ENCODE peak calls at places on chromosome 21, in seven cellular contexts. X is cardiac muscle cell, P is PC-9, I is SK-N-SH, H is IMR-90, Y is K562, E is GM23248. F is an unnamed sample. For H3K27me3 and H3K4me1, the result is how much of the 10 kb centered on the place peaks cover.

GRCh38 chr21:28333455-28334108 is 659.1 kb downstream of the LTN1 start:
- DNase-seq in I (no peak), E (peak), P (no peak), H (peak), X (no peak), Y (no peak), F (no peak)

GRCh38 chr21:16079830-16080229 is 350.0 kb downstream of the USP25 start:
- DNase-seq in Y (no peak), I (no peak), P (no peak), H (peak), X (no peak), E (peak), F (no peak)

GRCh38 chr21:43809346-43809799 is 20.0 kb downstream of the RRP1 start:
- DNase-seq in H (no peak), I (no peak), Y (no peak), X (no peak), P (no peak), E (no peak), F (no peak)

GRCh38 chr21:37248298-37248697 is 18.8 kb downstream of the VPS26C start:
- DNase-seq in I (no peak), E (no peak), P (no peak), H (no peak), Y (no peak), X (no peak), F (no peak)

GRCh38 chr21:33640697-33641338 is 723 bp downstream of the CRYZL1 start:
- DNase-seq in Y (peak), H (peak), P (no peak), E (peak), I (peak), X (peak), F (no peak)

GRCh38 chr21:42941696-42942085 is 16.3 kb upstream of the ERVH48-1 start:
- DNase-seq in X (no peak), H (no peak), E (no peak), I (no peak), P (no peak), Y (no peak), F (no peak)

GRCh38 chr21:25456672-25457071 is 150.6 kb downstream of the MRPL39 start:
- DNase-seq in Y (no peak), P (no peak), H (peak), I (no peak), E (no peak), X (no peak), F (no peak)

GRCh38 chr21:37243961-37244360 is 23.2 kb downstream of the VPS26C start:
- DNase-seq in P (no peak), X (no peak), Y (no peak), E (no peak), I (no peak), H (no peak), F (no peak)

GRCh38 chr21:44353200-44353970 is at the start of gene TRPM2:
- DNase-seq in P (no peak), H (no peak), X (no peak), E (peak), Y (no peak), I (no peak), F (no peak)

GRCh38 chr21:38323721-38324591 is 67.2 kb downstream of the KCNJ15 start:
- DNase-seq in P (no peak), X (peak), H (peak), Y (no peak), I (no peak), E (peak), F (peak)

GRCh38 chr21:44927587-44928461 is 7.1 kb upstream of the ITGB2 start:
- DNase-seq in I (no peak), X (no peak), Y (peak), E (peak), P (peak), H (peak), F (no peak)

GRCh38 chr21:29145354-29145782 is 14.9 kb downstream of the MAP3K7CL start:
- DNase-seq in Y (no peak), H (peak), X (no peak), I (no peak), P (no peak), E (peak), F (no peak)

GRCh38 chr21:45347712-45348477 is 57.1 kb upstream of the COL18A1 start:
- DNase-seq in I (no peak), Y (no peak), X (no peak), E (peak), P (no peak), H (no peak), F (no peak)

GRCh38 chr21:39060485-39061099 is 122.7 kb downstream of the PSMG1 start:
- DNase-seq in I (no peak), P (no peak), E (no peak), H (no peak), X (no peak), Y (no peak), F (no peak)

GRCh38 chr21:44737706-44738354 is 26.5 kb upstream of the TSPEAR start:
- DNase-seq in P (no peak), H (peak), X (peak), E (peak), Y (no peak), I (no peak), F (no peak)

GRCh38 chr21:29371464-29371863 is 72.7 kb downstream of the BACH1 start:
- DNase-seq in Y (no peak), P (no peak), H (no peak), E (no peak), X (no peak), I (no peak), F (no peak)

GRCh38 chr21:28633803-28634572 is 358.7 kb downstream of the LTN1 start:
- DNase-seq in X (no peak), E (peak), P (no peak), Y (no peak), H (peak), I (no peak), F (no peak)

GRCh38 chr21:36613064-36613463 is 85.9 kb upstream of the SIM2 start:
- DNase-seq in P (no peak), H (peak), I (no peak), X (no peak), Y (no peak), E (peak), F (no peak)

GRCh38 chr21:31732891-31733520 is 1.1 kb upstream of the SCAF4 start:
- DNase-seq in H (peak), E (peak), Y (peak), X (no peak), P (peak), I (peak), F (no peak)

GRCh38 chr21:37341254-37341960 is 25.2 kb upstream of the DYRK1A start:
- DNase-seq in H (peak), P (no peak), Y (no peak), I (peak), E (peak), X (no peak), F (no peak)

GRCh38 chr21:45906196-45906805 is 75.3 kb upstream of the COL6A1 start:
- DNase-seq in I (no peak), P (no peak), X (no peak), H (no peak), E (no peak), Y (no peak), F (no peak)

GRCh38 chr21:44329086-44329889 is 9.9 kb downstream of the CFAP410 start:
- DNase-seq in I (peak), P (no peak), H (no peak), Y (no peak), E (peak), X (no peak), F (no peak)

GRCh38 chr21:44626673-44627143 is at the start of gene KRTAP10-9:
- DNase-seq in X (no peak), H (no peak), P (no peak), E (no peak), Y (no peak), I (no peak), F (no peak)

GRCh38 chr21:43609501-43610340 is 49.6 kb downstream of the HSF2BP start:
- DNase-seq in P (peak), I (peak), Y (no peak), E (no peak), H (peak), X (peak), F (no peak)

GRCh38 chr21:46189959-46190490 is 5.8 kb upstream of the SPATC1L start:
- DNase-seq in I (no peak), Y (no peak), H (no peak), E (no peak), X (no peak), P (no peak), F (no peak)

GRCh38 chr21:39671986-39672385 is 59.2 kb downstream of the B3GALT5 start:
- DNase-seq in I (no peak), H (no peak), E (no peak), X (no peak), P (no peak), Y (no peak), F (no peak)

GRCh38 chr21:15151385-15152103 is 86.7 kb upstream of the NRIP1 start:
- DNase-seq in X (no peak), Y (no peak), I (no peak), P (no peak), E (no peak), H (no peak), F (no peak)

GRCh38 chr21:31293986-31294385 is 50.1 kb downstream of the TIAM1 start:
- DNase-seq in H (peak), I (no peak), E (peak), X (no peak), P (peak), Y (no peak), F (no peak)

GRCh38 chr21:32521736-32522360 is 63.5 kb downstream of the TCP10L start:
- DNase-seq in I (no peak), E (no peak), P (no peak), Y (no peak), X (no peak), H (no peak), F (no peak)

GRCh38 chr21:45081636-45082035 is 7.3 kb downstream of the ADARB1 start:
- DNase-seq in H (no peak), P (no peak), X (no peak), E (no peak), Y (no peak), I (no peak), F (no peak)

GRCh38 chr21:39519835-39520234 is 68.1 kb downstream of the SH3BGR start:
- DNase-seq in I (no peak), P (no peak), Y (no peak), H (no peak), X (no peak), E (no peak), F (no peak)

GRCh38 chr21:46109251-46110221 is 11.6 kb downstream of the COL6A2 start:
- DNase-seq in P (no peak), H (no peak), Y (no peak), E (no peak), I (peak), X (no peak), F (no peak)

GRCh38 chr21:31754561-31754960 is 22.6 kb upstream of the SCAF4 start:
- DNase-seq in X (no peak), E (no peak), H (no peak), P (no peak), Y (no peak), I (no peak), F (no peak)

GRCh38 chr21:28587748-28588147 is 404.9 kb downstream of the LTN1 start:
- DNase-seq in E (peak), X (no peak), P (no peak), H (peak), I (no peak), Y (no peak), F (no peak)

GRCh38 chr21:41363370-41364270 is 1.8 kb downstream of the MX2 start:
- DNase-seq in Y (no peak), H (no peak), X (no peak), P (no peak), I (no peak), E (no peak), F (no peak)
- H3K4me3 ChIP-seq in Y (no peak), H (no peak), X (no peak), P (no peak), I (no peak), E (no peak), F (no peak)

GRCh38 chr21:41722052-41723018 is 44.5 kb downstream of the RIPK4 start:
- DNase-seq in E (no peak), P (no peak), X (no peak), H (no peak), I (no peak), Y (no peak), F (no peak)
- H3K27me3 ChIP-seq in E (under half), P (under half), X (under half), H (under half), I (under half), Y (half or more), F (under half)

DNA sequence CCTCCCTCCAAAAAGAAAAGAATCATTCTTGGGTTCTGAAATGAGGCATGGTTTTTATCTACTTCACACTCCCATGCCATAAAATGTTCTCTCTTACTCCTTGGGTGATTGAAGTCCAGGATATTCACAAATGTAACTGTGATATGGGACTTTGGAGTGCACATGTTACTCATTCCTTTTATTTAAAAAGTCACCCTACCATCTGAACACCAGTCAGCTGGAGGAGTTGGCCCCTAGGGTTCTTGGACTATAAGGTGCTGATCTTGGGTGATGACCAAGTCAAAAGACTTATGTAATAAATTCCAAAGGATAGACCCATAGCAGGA is 128.4 kb downstream of the CLIC6 start:
- DNase-seq in Y (no peak), H (no peak), X (no peak), I (no peak), P (no peak), E (no peak), F (no peak)
- H3K4me1 ChIP-seq in Y (under half), H (under half), X (under half), I (under half), P (under half), E (half or more), F (under half)

GRCh38 chr21:17455451-17455850 is 57.4 kb upstream of the CXADR start:
- DNase-seq in X (no peak), P (no peak), H (no peak), I (no peak), Y (no peak), E (no peak), F (no peak)

GRCh38 chr21:17451364-17451869 is 61.4 kb upstream of the CXADR start:
- DNase-seq in P (no peak), Y (no peak), E (peak), X (no peak), I (no peak), H (peak), F (no peak)

GRCh38 chr21:17458279-17458678 is 54.6 kb upstream of the CXADR start:
- DNase-seq in X (no peak), I (no peak), P (no peak), H (no peak), E (no peak), Y (no peak), F (no peak)

GRCh38 chr21:17455028-17455353 is 57.9 kb upstream of the CXADR start:
- DNase-seq in H (no peak), Y (no peak), E (no peak), X (no peak), P (no peak), I (no peak), F (no peak)

GRCh38 chr21:17454315-17455027 is 58.4 kb upstream of the CXADR start:
- DNase-seq in E (peak), H (peak), P (peak), I (peak), X (peak), Y (peak), F (peak)
- H3K4me3 ChIP-seq in E (no peak), H (no peak), P (peak), I (peak), X (no peak), Y (peak), F (peak)